ENCODE peak calls at places on chromosomes 7 and 10, in six cellular contexts. One of them, this sample, is unnamed. For H3K4me1, the result is how much of the 10 kb centered on the place peaks cover.

GRCh38 chr10:70603439-70603778 is 868 bp upstream of the PRF1 start:
- DNase-seq in H9: no peak
- DNase-seq in heart left ventricle: no peak
- DNase-seq in suprapubic skin: no peak
- DNase-seq in thoracic aorta: no peak
- DNase-seq in body of pancreas: no peak
- DNase-seq in this sample: no peak

GRCh38 chr7:153066711-153067110 is 307.2 kb downstream of the ACTR3B start:
- DNase-seq in H9: no peak
- DNase-seq in heart left ventricle: no peak
- DNase-seq in thoracic aorta: no peak
- DNase-seq in body of pancreas: no peak
- DNase-seq in suprapubic skin: no peak
- DNase-seq in this sample: no peak

GRCh38 chr7:98562336-98563182 is 54.5 kb upstream of the NPTX2 start:
- DNase-seq in suprapubic skin: no peak
- DNase-seq in thoracic aorta: no peak
- DNase-seq in body of pancreas: no peak
- DNase-seq in H9: no peak
- DNase-seq in heart left ventricle: no peak
- DNase-seq in this sample: no peak

GRCh38 chr10:60390224-60390626 is 550 bp upstream of the ANK3 start:
- DNase-seq in body of pancreas: no peak
- DNase-seq in heart left ventricle: no peak
- DNase-seq in thoracic aorta: no peak
- DNase-seq in suprapubic skin: no peak
- DNase-seq in H9: no peak
- DNase-seq in this sample: no peak

GRCh38 chr7:24442170-24442777 is 131.0 kb upstream of the PALS2 start:
- DNase-seq in suprapubic skin: no peak
- DNase-seq in body of pancreas: no peak
- DNase-seq in H9: no peak
- DNase-seq in heart left ventricle: no peak
- DNase-seq in thoracic aorta: no peak
- DNase-seq in this sample: no peak

GRCh38 chr10:71396084-71396713 is 521 bp upstream of the CDH23 start:
- DNase-seq in heart left ventricle: peak
- DNase-seq in thoracic aorta: no peak
- DNase-seq in body of pancreas: peak
- DNase-seq in suprapubic skin: peak
- DNase-seq in H9: peak
- DNase-seq in this sample: peak

GRCh38 chr10:127243490-127244272 is 47.3 kb upstream of the INSYN2A start:
- DNase-seq in thoracic aorta: no peak
- DNase-seq in body of pancreas: peak
- DNase-seq in suprapubic skin: no peak
- DNase-seq in H9: peak
- DNase-seq in heart left ventricle: no peak
- DNase-seq in this sample: peak

GRCh38 chr7:32115831-32116230 is 45.6 kb upstream of the PDE1C start:
- DNase-seq in body of pancreas: no peak
- DNase-seq in thoracic aorta: no peak
- DNase-seq in H9: no peak
- DNase-seq in suprapubic skin: no peak
- DNase-seq in heart left ventricle: no peak
- DNase-seq in this sample: no peak

GRCh38 chr7:80843018-80843671 is 75.7 kb downstream of the SEMA3C start:
- DNase-seq in body of pancreas: no peak
- DNase-seq in heart left ventricle: no peak
- DNase-seq in H9: no peak
- DNase-seq in thoracic aorta: no peak
- DNase-seq in suprapubic skin: no peak
- DNase-seq in this sample: no peak

GRCh38 chr7:52500796-52501195 is 534.6 kb upstream of the POM121L12 start:
- DNase-seq in thoracic aorta: no peak
- DNase-seq in heart left ventricle: no peak
- DNase-seq in suprapubic skin: no peak
- DNase-seq in body of pancreas: no peak
- DNase-seq in H9: no peak
- DNase-seq in this sample: no peak

GRCh38 chr10:97508342-97508741 is 9.6 kb downstream of the UBTD1 start:
- DNase-seq in heart left ventricle: no peak
- DNase-seq in H9: no peak
- DNase-seq in body of pancreas: no peak
- DNase-seq in suprapubic skin: no peak
- DNase-seq in thoracic aorta: no peak
- DNase-seq in this sample: no peak

GRCh38 chr10:110495731-110496552 is 1.8 kb upstream of the DUSP5 start:
- DNase-seq in suprapubic skin: no peak
- DNase-seq in thoracic aorta: no peak
- DNase-seq in heart left ventricle: peak
- DNase-seq in body of pancreas: no peak
- DNase-seq in H9: peak
- DNase-seq in this sample: no peak

GRCh38 chr7:5634107-5634950 is 147.1 kb downstream of the RNF216 start:
- DNase-seq in H9: peak
- DNase-seq in thoracic aorta: no peak
- DNase-seq in body of pancreas: peak
- DNase-seq in heart left ventricle: peak
- DNase-seq in suprapubic skin: peak
- DNase-seq in this sample: peak

GRCh38 chr10:127524869-127525268 is 24.2 kb upstream of the NPS start:
- DNase-seq in suprapubic skin: no peak
- DNase-seq in thoracic aorta: no peak
- DNase-seq in heart left ventricle: no peak
- DNase-seq in H9: no peak
- DNase-seq in body of pancreas: no peak
- DNase-seq in this sample: no peak

GRCh38 chr10:24513155-24513554 is 210.5 kb downstream of the ARHGAP21 start:
- DNase-seq in H9: no peak
- DNase-seq in thoracic aorta: no peak
- DNase-seq in suprapubic skin: no peak
- DNase-seq in heart left ventricle: no peak
- DNase-seq in body of pancreas: no peak
- DNase-seq in this sample: peak

GRCh38 chr10:36538945-36539586 is 586.3 kb upstream of the ANKRD30A start:
- DNase-seq in body of pancreas: no peak
- DNase-seq in thoracic aorta: no peak
- DNase-seq in suprapubic skin: no peak
- DNase-seq in H9: no peak
- DNase-seq in heart left ventricle: peak
- DNase-seq in this sample: no peak

GRCh38 chr10:110336111-110336721 is 31.5 kb upstream of the SMNDC1 start:
- DNase-seq in heart left ventricle: no peak
- DNase-seq in H9: peak
- DNase-seq in suprapubic skin: no peak
- DNase-seq in body of pancreas: no peak
- DNase-seq in thoracic aorta: no peak
- DNase-seq in this sample: peak

GRCh38 chr7:32227746-32228145 is 157.5 kb upstream of the PDE1C start:
- DNase-seq in body of pancreas: no peak
- DNase-seq in suprapubic skin: no peak
- DNase-seq in thoracic aorta: no peak
- DNase-seq in heart left ventricle: no peak
- DNase-seq in H9: peak
- DNase-seq in this sample: no peak

GRCh38 chr10:123240250-123240649 is 86.0 kb downstream of the BUB3 start:
- DNase-seq in heart left ventricle: no peak
- DNase-seq in thoracic aorta: no peak
- DNase-seq in body of pancreas: no peak
- DNase-seq in suprapubic skin: no peak
- DNase-seq in H9: no peak
- DNase-seq in this sample: no peak

GRCh38 chr7:17598846-17599245 is 300.4 kb downstream of the AHR start:
- DNase-seq in thoracic aorta: no peak
- DNase-seq in suprapubic skin: no peak
- DNase-seq in H9: no peak
- DNase-seq in body of pancreas: no peak
- DNase-seq in heart left ventricle: no peak
- DNase-seq in this sample: no peak

GRCh38 chr7:136058561-136058960 is 81.4 kb upstream of the MTPN start:
- DNase-seq in suprapubic skin: no peak
- DNase-seq in thoracic aorta: no peak
- DNase-seq in H9: no peak
- DNase-seq in heart left ventricle: no peak
- DNase-seq in body of pancreas: no peak
- DNase-seq in this sample: no peak

GRCh38 chr7:83060218-83060617 is 102.5 kb downstream of the PCLO start:
- DNase-seq in H9: no peak
- DNase-seq in suprapubic skin: no peak
- DNase-seq in heart left ventricle: peak
- DNase-seq in thoracic aorta: no peak
- DNase-seq in body of pancreas: peak
- DNase-seq in this sample: no peak

GRCh38 chr10:26095781-26096180 is 120.8 kb upstream of the GAD2 start:
- DNase-seq in suprapubic skin: no peak
- DNase-seq in H9: no peak
- DNase-seq in thoracic aorta: no peak
- DNase-seq in heart left ventricle: no peak
- DNase-seq in body of pancreas: no peak
- DNase-seq in this sample: no peak

GRCh38 chr7:132757778-132758177 is 181.5 kb upstream of the PLXNA4 start:
- DNase-seq in thoracic aorta: no peak
- DNase-seq in heart left ventricle: no peak
- DNase-seq in suprapubic skin: no peak
- DNase-seq in H9: no peak
- DNase-seq in body of pancreas: no peak
- DNase-seq in this sample: peak

GRCh38 chr10:3813267-3813666 is 28.3 kb upstream of the KLF6 start:
- DNase-seq in thoracic aorta: no peak
- DNase-seq in heart left ventricle: no peak
- DNase-seq in suprapubic skin: no peak
- DNase-seq in H9: no peak
- DNase-seq in body of pancreas: no peak
- DNase-seq in this sample: no peak

GRCh38 chr7:30163231-30163894 is 28.6 kb downstream of the MTURN start:
- DNase-seq in suprapubic skin: no peak
- DNase-seq in heart left ventricle: peak
- DNase-seq in body of pancreas: peak
- DNase-seq in thoracic aorta: no peak
- DNase-seq in H9: no peak
- DNase-seq in this sample: no peak

GRCh38 chr10:102065561-102066420 is 642 bp downstream of the HPS6 start:
- DNase-seq in body of pancreas: peak
- DNase-seq in H9: peak
- DNase-seq in thoracic aorta: no peak
- DNase-seq in heart left ventricle: peak
- DNase-seq in suprapubic skin: no peak
- DNase-seq in this sample: peak

GRCh38 chr10:63681965-63682704 is 160.9 kb downstream of the REEP3 start:
- DNase-seq in H9: no peak
- DNase-seq in thoracic aorta: peak
- DNase-seq in heart left ventricle: peak
- DNase-seq in suprapubic skin: no peak
- DNase-seq in body of pancreas: peak
- DNase-seq in this sample: no peak

GRCh38 chr10:82150123-82150900 is 275.3 kb downstream of the NRG3 start:
- DNase-seq in heart left ventricle: peak
- DNase-seq in H9: peak
- DNase-seq in body of pancreas: peak
- DNase-seq in thoracic aorta: no peak
- DNase-seq in suprapubic skin: no peak
- DNase-seq in this sample: peak

GRCh38 chr7:12162420-12163113 is 48.5 kb upstream of the TMEM106B start:
- DNase-seq in heart left ventricle: no peak
- DNase-seq in suprapubic skin: no peak
- DNase-seq in body of pancreas: no peak
- DNase-seq in H9: no peak
- DNase-seq in thoracic aorta: no peak
- DNase-seq in this sample: no peak
- H3K27ac ChIP-seq in heart left ventricle: no peak
- H3K27ac ChIP-seq in suprapubic skin: no peak
- H3K27ac ChIP-seq in body of pancreas: no peak
- H3K27ac ChIP-seq in H9: no peak
- H3K27ac ChIP-seq in thoracic aorta: no peak
- H3K27ac ChIP-seq in this sample: no peak

GRCh38 chr10:22649390-22649841 is 65.0 kb downstream of the PIP4K2A start:
- DNase-seq in body of pancreas: no peak
- DNase-seq in heart left ventricle: no peak
- DNase-seq in suprapubic skin: no peak
- DNase-seq in H9: no peak
- DNase-seq in thoracic aorta: no peak
- DNase-seq in this sample: no peak
- H3K4me1 ChIP-seq in body of pancreas: under half
- H3K4me1 ChIP-seq in heart left ventricle: half or more
- H3K4me1 ChIP-seq in suprapubic skin: under half
- H3K4me1 ChIP-seq in H9: under half
- H3K4me1 ChIP-seq in thoracic aorta: half or more
- H3K4me1 ChIP-seq in this sample: under half

GRCh38 chr7:2229467-2229866 is 3.3 kb downstream of the MAD1L1 start:
- DNase-seq in thoracic aorta: no peak
- DNase-seq in suprapubic skin: no peak
- DNase-seq in body of pancreas: no peak
- DNase-seq in heart left ventricle: no peak
- DNase-seq in H9: no peak
- DNase-seq in this sample: no peak
- H3K27ac ChIP-seq in thoracic aorta: no peak
- H3K27ac ChIP-seq in suprapubic skin: no peak
- H3K27ac ChIP-seq in body of pancreas: no peak
- H3K27ac ChIP-seq in heart left ventricle: no peak
- H3K27ac ChIP-seq in H9: no peak
- H3K27ac ChIP-seq in this sample: no peak

GRCh38 chr10:48477181-48477580 is 127.7 kb downstream of the ARHGAP22 start:
- DNase-seq in H9: no peak
- DNase-seq in suprapubic skin: no peak
- DNase-seq in heart left ventricle: no peak
- DNase-seq in body of pancreas: no peak
- DNase-seq in thoracic aorta: no peak
- DNase-seq in this sample: no peak

GRCh38 chr10:48476279-48476982 is 128.4 kb downstream of the ARHGAP22 start:
- DNase-seq in suprapubic skin: no peak
- DNase-seq in H9: peak
- DNase-seq in thoracic aorta: no peak
- DNase-seq in heart left ventricle: no peak
- DNase-seq in body of pancreas: no peak
- DNase-seq in this sample: peak

GRCh38 chr10:48478980-48479811 is 125.7 kb downstream of the ARHGAP22 start:
- DNase-seq in suprapubic skin: no peak
- DNase-seq in thoracic aorta: no peak
- DNase-seq in heart left ventricle: no peak
- DNase-seq in H9: peak
- DNase-seq in body of pancreas: no peak
- DNase-seq in this sample: no peak

GRCh38 chr10:48480397-48481374 is 124.2 kb downstream of the ARHGAP22 start:
- DNase-seq in body of pancreas: no peak
- DNase-seq in heart left ventricle: no peak
- DNase-seq in thoracic aorta: no peak
- DNase-seq in suprapubic skin: peak
- DNase-seq in H9: peak
- DNase-seq in this sample: no peak

DNA sequence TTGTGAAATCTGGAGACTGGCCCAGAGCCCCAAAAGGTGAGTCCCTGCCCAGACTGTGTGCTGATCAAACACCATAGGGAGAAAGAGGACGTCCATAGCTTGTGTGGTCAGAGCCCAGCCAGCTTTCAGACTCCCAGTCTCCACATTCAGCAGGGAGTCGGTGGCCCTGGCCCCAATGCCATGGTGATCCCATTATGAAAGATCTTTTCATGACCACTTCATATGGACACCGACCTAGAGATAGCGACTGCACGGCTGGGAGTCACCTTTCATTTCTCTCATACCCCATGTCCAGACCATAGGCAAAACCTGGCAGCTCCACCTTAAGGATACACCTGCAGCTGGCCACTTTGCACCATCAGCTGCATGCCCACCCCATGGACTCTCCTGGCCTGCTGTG is 126.4 kb downstream of the ARHGAP22 start:
- DNase-seq in body of pancreas: no peak
- DNase-seq in suprapubic skin: no peak
- DNase-seq in H9: no peak
- DNase-seq in thoracic aorta: no peak
- DNase-seq in heart left ventricle: no peak
- DNase-seq in this sample: no peak
- H3K4me1 ChIP-seq in body of pancreas: under half
- H3K4me1 ChIP-seq in suprapubic skin: under half
- H3K4me1 ChIP-seq in H9: under half
- H3K4me1 ChIP-seq in thoracic aorta: under half
- H3K4me1 ChIP-seq in heart left ventricle: under half
- H3K4me1 ChIP-seq in this sample: under half

This sample was measured in cardiac muscle cell.